ENCODE peak calls at places on chromosome 4, in four cellular contexts. R is astrocyte of the spinal cord, H is D341Med, X is epithelial cell of prostate. L is an unnamed sample.

GRCh38 chr4:8225704-8226443 is 26.8 kb downstream of the SH3TC1 start:
- DNase-seq in X (no peak), R (no peak), H (no peak), L (no peak)

GRCh38 chr4:74369860-74370259 is 4.9 kb downstream of the EREG start:
- DNase-seq in X (no peak), R (no peak), H (no peak), L (no peak)

GRCh38 chr4:121462660-121463261 is 81.9 kb upstream of the QRFPR start:
- DNase-seq in X (peak), R (peak), H (peak), L (peak)

GRCh38 chr4:94722270-94722669 is 35.5 kb upstream of the BMPR1B start:
- DNase-seq in H (no peak), R (no peak), X (no peak), L (no peak)

GRCh38 chr4:142707397-142707796 is 138.7 kb downstream of the INPP4B start:
- DNase-seq in H (no peak), R (no peak), X (no peak), L (no peak)

GRCh38 chr4:7909966-7910720 is 29.5 kb downstream of the AFAP1 start:
- DNase-seq in X (no peak), R (no peak), H (no peak), L (no peak)

GRCh38 chr4:170589597-170590191 is 499.9 kb upstream of the AADAT start:
- DNase-seq in X (peak), H (peak), R (peak), L (peak)

GRCh38 chr4:184787766-184788503 is 37.8 kb downstream of the ACSL1 start:
- DNase-seq in X (no peak), H (no peak), R (no peak), L (no peak)

GRCh38 chr4:152073738-152074137 is 312.9 kb upstream of the GATB start:
- DNase-seq in R (peak), H (no peak), X (no peak), L (no peak)

GRCh38 chr4:163818673-163819072 is 324.2 kb downstream of the TMA16 start:
- DNase-seq in H (no peak), X (no peak), R (no peak), L (no peak)

GRCh38 chr4:76990288-76991080 is 40.9 kb downstream of the SEPTIN11 start:
- DNase-seq in X (no peak), H (no peak), R (peak), L (no peak)

GRCh38 chr4:2079926-2080325 is 20.8 kb downstream of the NAT8L start:
- DNase-seq in R (no peak), H (peak), X (no peak), L (no peak)

GRCh38 chr4:8639021-8639420 is 46.5 kb downstream of the CPZ start:
- DNase-seq in R (no peak), H (no peak), X (no peak), L (no peak)

GRCh38 chr4:54568184-54568583 is 89.6 kb upstream of the KIT start:
- DNase-seq in H (no peak), X (peak), R (peak), L (no peak)

GRCh38 chr4:169239236-169239905 is 31.4 kb downstream of the SH3RF1 start:
- DNase-seq in H (no peak), R (no peak), X (no peak), L (no peak)

GRCh38 chr4:141524116-141524515 is 112.3 kb upstream of the IL15 start:
- DNase-seq in R (no peak), X (no peak), H (no peak), L (no peak)

GRCh38 chr4:129218897-129219296 is 122.9 kb downstream of the C4orf33 start:
- DNase-seq in H (no peak), R (peak), X (no peak), L (no peak)

GRCh38 chr4:168177546-168178149 is 85.3 kb downstream of the ANXA10 start:
- DNase-seq in R (no peak), X (no peak), H (no peak), L (no peak)

GRCh38 chr4:152408514-152409327 is 127.2 kb downstream of the FBXW7 start:
- DNase-seq in X (no peak), R (peak), H (peak), L (peak)

GRCh38 chr4:16532240-16532990 is 306.1 kb upstream of the TAPT1 start:
- DNase-seq in R (peak), X (peak), H (no peak), L (no peak)

GRCh38 chr4:153497988-153498967 is 32.1 kb downstream of the TMEM131L start:
- DNase-seq in H (no peak), X (no peak), R (peak), L (no peak)

GRCh38 chr4:148043990-148044645 is 312.2 kb downstream of the ARHGAP10 start:
- DNase-seq in H (no peak), R (no peak), X (no peak), L (no peak)

GRCh38 chr4:7362341-7362740 is 72.4 kb downstream of the PSAPL1 start:
- DNase-seq in H (no peak), X (no peak), R (no peak), L (no peak)

GRCh38 chr4:74446896-74447295 is 2.0 kb downstream of the AREG start:
- DNase-seq in X (no peak), R (no peak), H (no peak), L (no peak)

GRCh38 chr4:128924951-128925350 is 115.5 kb downstream of the JADE1 start:
- DNase-seq in R (no peak), X (peak), H (no peak), L (no peak)

GRCh38 chr4:37758226-37758625 is 68.3 kb upstream of the PGM2 start:
- DNase-seq in H (no peak), R (peak), X (no peak), L (peak)

L was measured in AML-193.